ENCODE peak calls at places on chromosomes 3 and 15, in seven cellular contexts. F is colonic mucosa; P is epithelial cell of esophagus; O is choroid plexus epithelial cell; E is CD8-positive, alpha-beta T cell; A is lower leg skin; M is neural progenitor cell. B is an unnamed sample.

GRCh38 chr3:5840091-5840490 is 652.6 kb downstream of the EDEM1 start:
- DNase-seq in O (peak), P (no peak), M (no peak), F (no peak), E (no peak), A (no peak), B (no peak)

GRCh38 chr15:80638553-80639167 is 56.5 kb upstream of the ABHD17C start:
- DNase-seq in O (no peak), F (no peak), A (no peak), M (no peak), P (no peak), E (no peak), B (no peak)

GRCh38 chr15:63046927-63047760 is 4.6 kb downstream of the TPM1 start:
- DNase-seq in E (no peak), P (peak), A (no peak), F (no peak), M (peak), O (no peak), B (no peak)

GRCh38 chr15:40192942-40193341 is 32.1 kb downstream of the BUB1B start:
- DNase-seq in P (peak), O (peak), E (no peak), F (no peak), A (no peak), M (no peak), B (no peak)

GRCh38 chr3:111768571-111769100 is 90.4 kb upstream of the PHLDB2 start:
- DNase-seq in P (peak), A (no peak), E (no peak), F (no peak), O (peak), M (no peak), B (no peak)

GRCh38 chr3:179731544-179731943 is 78.7 kb downstream of the USP13 start:
- DNase-seq in M (no peak), O (no peak), F (no peak), A (no peak), E (no peak), P (no peak), B (no peak)

GRCh38 chr3:32316319-32316718 is 75.3 kb upstream of the CMTM7 start:
- DNase-seq in M (peak), P (no peak), A (no peak), O (no peak), E (no peak), F (no peak), B (no peak)

GRCh38 chr3:126540342-126540849 is 16.4 kb downstream of the CHST13 start:
- DNase-seq in O (peak), A (peak), E (no peak), M (no peak), P (peak), F (no peak), B (no peak)

GRCh38 chr3:106302451-106303221 is 433.8 kb upstream of the CBLB start:
- DNase-seq in E (no peak), O (no peak), P (no peak), M (no peak), F (no peak), A (no peak), B (peak)

GRCh38 chr15:88388702-88389101 is 78.5 kb downstream of the MRPL46 start:
- DNase-seq in F (no peak), M (peak), A (no peak), E (no peak), P (no peak), O (no peak), B (no peak)

GRCh38 chr3:43418601-43419272 is 132.4 kb downstream of the SNRK start:
- DNase-seq in M (no peak), E (no peak), O (no peak), F (no peak), P (no peak), A (no peak), B (no peak)

GRCh38 chr3:163071684-163072083 is 1575.1 kb downstream of the OTOL1 start:
- DNase-seq in O (peak), P (peak), A (no peak), M (no peak), F (no peak), E (no peak), B (no peak)

GRCh38 chr3:42635111-42635510 is 18.4 kb upstream of the ZBTB47 start:
- DNase-seq in A (no peak), P (peak), F (no peak), O (peak), M (no peak), E (no peak), B (no peak)

GRCh38 chr3:183388213-183388612 is 40.2 kb downstream of the MCF2L2 start:
- DNase-seq in A (no peak), E (no peak), M (no peak), F (no peak), O (no peak), P (no peak), B (no peak)

GRCh38 chr15:78937132-78937739 is 7.6 kb downstream of the CTSH start:
- DNase-seq in A (no peak), E (no peak), M (no peak), O (peak), P (no peak), F (no peak), B (no peak)

GRCh38 chr15:99230867-99231266 is 18.5 kb downstream of the TTC23 start:
- DNase-seq in E (no peak), O (no peak), M (no peak), A (no peak), P (peak), F (no peak), B (no peak)

GRCh38 chr3:79531566-79532295 is 236.1 kb downstream of the ROBO1 start:
- DNase-seq in E (no peak), M (no peak), O (no peak), P (no peak), F (no peak), A (no peak), B (no peak)

GRCh38 chr3:13009132-13009945 is 63.9 kb downstream of the IQSEC1 start:
- DNase-seq in A (no peak), F (peak), E (peak), M (no peak), O (no peak), P (no peak), B (peak)

GRCh38 chr3:123660900-123661299 is 76.0 kb upstream of the HACD2 start:
- DNase-seq in P (peak), O (peak), F (peak), A (peak), E (no peak), M (no peak), B (no peak)

GRCh38 chr15:85010472-85011209 is 29.0 kb downstream of the PDE8A start:
- DNase-seq in M (peak), O (peak), E (no peak), P (no peak), A (no peak), F (no peak), B (no peak)

GRCh38 chr15:34984884-34985630 is 3.0 kb downstream of the ZNF770 start:
- DNase-seq in O (peak), P (peak), F (no peak), E (no peak), M (no peak), A (no peak), B (no peak)

GRCh38 chr15:40409366-40409765 is 3.8 kb downstream of the IVD start:
- DNase-seq in A (no peak), M (no peak), E (no peak), O (no peak), F (no peak), P (no peak), B (peak)

GRCh38 chr3:142850395-142851023 is 38.4 kb downstream of the PCOLCE2 start:
- DNase-seq in F (no peak), E (no peak), O (peak), A (no peak), P (peak), M (no peak), B (no peak)

GRCh38 chr3:191627064-191627463 is 166.1 kb downstream of the PYDC2 start:
- DNase-seq in P (no peak), M (peak), O (no peak), F (no peak), E (no peak), A (no peak), B (no peak)

DNA sequence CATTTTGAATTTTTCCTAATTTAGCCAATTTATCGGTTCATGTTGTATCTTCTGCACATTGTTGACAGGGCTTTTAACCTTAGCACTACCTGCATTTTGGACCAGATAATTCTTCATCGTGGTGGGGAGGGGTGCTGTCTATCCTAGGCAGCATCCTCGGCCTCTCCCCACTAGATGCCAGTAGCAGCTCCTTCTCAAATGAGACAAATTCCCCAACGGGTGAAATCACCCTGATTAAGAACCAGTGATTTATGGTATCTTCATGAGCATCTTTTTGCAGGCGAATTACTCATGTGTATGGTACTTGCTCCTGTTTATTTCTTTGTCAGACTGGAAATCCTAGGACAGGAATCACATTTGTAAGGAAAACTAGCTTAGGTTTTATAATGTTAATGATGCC is 68.0 kb downstream of the C3orf70 start:
- DNase-seq in P (no peak), F (no peak), E (no peak), A (no peak), O (peak), M (no peak), B (no peak)
- TF ChIP-seq CTCF in P (no peak), F (no peak), E (no peak), A (no peak), O (peak), M (no peak), B (no peak)

GRCh38 chr15:72117448-72117697 is 577 bp downstream of the MYO9A start:
- DNase-seq in O (peak), E (no peak), F (peak), P (peak), M (peak), A (peak), B (peak)

GRCh38 chr15:72116680-72117447 is 1.1 kb downstream of the MYO9A start:
- DNase-seq in E (peak), O (peak), P (peak), M (peak), A (peak), F (no peak), B (no peak)

GRCh38 chr15:72118400-72118978 is at the start of gene SENP8:
- DNase-seq in F (no peak), P (no peak), O (no peak), A (no peak), E (no peak), M (no peak), B (peak)

GRCh38 chr15:72113347-72114031 is 4.5 kb downstream of the MYO9A start:
- DNase-seq in A (no peak), O (no peak), E (no peak), M (no peak), F (no peak), P (no peak), B (no peak)

DNA sequence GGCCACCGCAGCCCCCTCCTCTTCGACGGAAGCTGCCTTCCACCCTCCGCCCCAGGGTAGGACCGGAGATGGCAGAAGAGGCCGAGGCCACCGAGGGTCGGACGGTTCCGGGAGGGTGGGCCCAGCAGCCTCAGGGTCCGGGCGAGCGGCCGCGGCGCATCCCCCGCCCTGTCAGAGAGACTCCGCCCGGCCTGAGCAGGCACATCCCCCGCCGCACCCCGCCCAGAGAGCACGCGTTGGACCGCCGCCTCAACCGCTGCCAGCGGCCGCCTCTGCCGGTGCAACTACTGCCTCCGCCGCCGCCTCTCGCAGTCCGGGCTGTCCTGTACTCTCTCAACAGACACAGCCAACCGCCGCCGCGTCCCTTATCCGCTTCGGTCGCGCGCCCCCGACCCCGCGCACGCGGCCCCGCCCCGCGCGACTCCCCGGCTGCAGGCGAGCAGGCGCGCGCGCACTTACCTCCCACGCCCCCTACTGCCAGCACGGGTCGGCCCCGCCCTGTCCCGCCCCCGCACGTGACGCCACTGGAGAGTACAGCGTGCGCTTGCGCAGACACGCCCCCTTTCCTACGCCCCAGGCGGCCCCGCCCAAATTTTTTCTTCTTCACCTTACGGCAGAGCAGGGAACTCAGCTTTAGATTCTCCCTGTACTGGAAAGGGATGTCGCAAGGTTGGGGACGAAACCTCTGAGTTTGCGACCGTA is at the start of gene MYO9A:
- DNase-seq in F (peak), E (peak), A (peak), M (peak), P (peak), O (peak), B (peak)
- TF ChIP-seq CTCF in F (no peak), E (no peak), A (no peak), M (peak), P (no peak), O (no peak), B (no peak)

DNA sequence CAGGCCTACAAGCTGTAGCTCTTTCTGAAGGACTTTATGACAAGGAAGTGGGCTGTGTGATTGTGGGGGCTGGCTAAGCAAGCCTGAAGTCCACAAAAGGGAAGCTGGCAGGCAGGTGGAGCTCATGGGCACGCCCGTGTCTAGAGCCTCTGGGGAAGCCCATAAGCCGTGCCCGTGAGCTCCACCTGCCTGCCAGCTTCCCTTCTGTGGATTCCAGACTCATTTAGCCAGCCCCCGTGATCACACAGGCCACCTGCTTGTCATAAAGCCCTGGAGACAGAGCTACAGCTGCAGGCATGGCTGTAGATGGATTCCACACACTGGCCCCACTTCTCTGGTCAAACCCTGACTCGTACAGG is 15.2 kb downstream of the EFCC1 start:
- DNase-seq in O (no peak), P (peak), F (peak), M (no peak), E (peak), A (no peak), B (peak)
- TF ChIP-seq CTCF in O (no peak), P (peak), F (no peak), M (no peak), E (peak), A (no peak), B (no peak)

GRCh38 chr3:151011427-151011826 is 38.9 kb upstream of the CLRN1 start:
- DNase-seq in O (peak), P (peak), E (no peak), F (no peak), A (no peak), M (peak), B (no peak)

GRCh38 chr3:151012753-151013152 is 40.2 kb upstream of the CLRN1 start:
- DNase-seq in E (no peak), P (no peak), F (no peak), M (peak), A (no peak), O (no peak), B (no peak)

GRCh38 chr3:151009981-151010380 is 37.5 kb upstream of the CLRN1 start:
- DNase-seq in A (no peak), F (no peak), E (no peak), P (peak), O (no peak), M (no peak), B (no peak)

GRCh38 chr3:151009430-151009829 is 36.9 kb upstream of the CLRN1 start:
- DNase-seq in P (no peak), F (no peak), A (no peak), O (no peak), M (no peak), E (no peak), B (no peak)

GRCh38 chr3:151008699-151009098 is 36.2 kb upstream of the CLRN1 start:
- DNase-seq in M (peak), E (no peak), F (no peak), A (no peak), P (peak), O (peak), B (no peak)
- TF ChIP-seq CTCF in M (peak), E (no peak), F (no peak), A (no peak), P (peak), O (peak), B (no peak)

GRCh38 chr3:81871358-81872152 is 110.1 kb upstream of the GBE1 start:
- DNase-seq in O (peak), P (no peak), F (no peak), E (no peak), A (no peak), M (no peak), B (no peak)
- TF ChIP-seq CTCF in O (peak), P (no peak), F (no peak), E (no peak), A (no peak), M (peak), B (no peak)

GRCh38 chr3:98986073-98986472 is 84.6 kb upstream of the DCBLD2 start:
- DNase-seq in O (peak), F (no peak), P (peak), A (no peak), M (peak), E (no peak), B (no peak)

GRCh38 chr3:98980915-98981596 is 79.6 kb upstream of the DCBLD2 start:
- DNase-seq in F (no peak), E (no peak), A (no peak), P (peak), M (no peak), O (peak), B (peak)

GRCh38 chr3:98984024-98984423 is 82.5 kb upstream of the DCBLD2 start:
- DNase-seq in E (no peak), P (no peak), M (no peak), O (no peak), A (no peak), F (no peak), B (no peak)

GRCh38 chr3:98982336-98982735 is 80.8 kb upstream of the DCBLD2 start:
- DNase-seq in P (no peak), A (no peak), F (no peak), E (no peak), M (peak), O (peak), B (no peak)

DNA sequence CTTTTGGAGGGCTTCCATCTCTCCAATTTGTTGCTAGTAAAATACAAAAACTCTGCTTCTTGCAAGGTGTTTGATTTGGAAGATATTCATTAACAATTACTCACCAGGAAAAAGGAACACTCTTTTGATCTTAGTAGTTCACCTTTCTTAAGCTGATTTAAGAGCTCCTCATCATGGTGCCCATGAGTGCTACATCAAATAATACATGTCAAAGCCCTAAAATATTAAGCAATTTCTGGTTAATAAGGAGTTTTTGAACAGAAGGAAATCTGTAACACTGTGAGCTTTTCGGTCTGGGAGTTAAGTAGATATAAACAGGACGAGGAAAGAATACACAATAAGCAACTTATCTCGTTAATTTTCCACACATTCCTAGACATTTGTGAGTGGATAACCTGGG is 83.9 kb upstream of the DCBLD2 start:
- DNase-seq in E (no peak), P (peak), F (no peak), A (no peak), O (peak), M (no peak), B (no peak)
- TF ChIP-seq CTCF in E (no peak), P (peak), F (no peak), A (no peak), O (no peak), M (no peak), B (no peak)

DNA sequence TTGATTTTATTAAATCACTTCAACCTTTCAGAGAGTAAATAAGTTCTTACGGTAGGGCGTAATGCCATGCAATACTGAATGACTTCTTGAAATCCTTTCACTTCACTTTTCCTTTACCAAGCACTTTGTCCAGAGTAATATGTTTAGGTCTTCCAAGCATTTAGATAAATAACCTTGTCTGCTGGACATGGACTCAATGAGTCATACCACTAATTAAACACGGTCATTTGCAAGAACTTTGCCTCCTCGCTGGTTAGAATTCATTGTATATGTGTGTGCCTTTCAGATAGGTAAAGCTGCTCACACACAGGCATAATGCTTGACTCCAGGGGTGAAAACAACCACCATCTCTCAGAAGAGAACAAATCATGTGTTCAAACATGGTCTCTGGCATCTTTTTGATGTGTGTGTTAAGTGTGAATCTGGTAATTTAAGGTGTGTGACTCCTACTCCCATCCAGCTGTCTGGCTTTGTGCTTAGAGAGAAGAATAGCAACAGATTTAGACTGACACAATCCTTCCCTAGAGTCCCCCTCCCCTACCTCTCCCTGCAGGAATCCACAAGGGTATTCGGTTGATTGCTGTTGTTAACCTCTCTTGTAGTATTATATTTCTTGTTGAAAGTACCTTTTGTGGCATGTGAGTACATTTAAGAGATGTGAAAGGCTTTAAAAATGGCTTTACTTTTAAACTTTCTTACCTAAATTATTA is 419.0 kb downstream of the CNTN4 start:
- DNase-seq in O (no peak), M (peak), F (no peak), P (no peak), E (no peak), A (no peak), B (no peak)
- TF ChIP-seq CTCF in O (no peak), M (no peak), F (no peak), P (no peak), E (no peak), A (no peak), B (no peak)

DNA sequence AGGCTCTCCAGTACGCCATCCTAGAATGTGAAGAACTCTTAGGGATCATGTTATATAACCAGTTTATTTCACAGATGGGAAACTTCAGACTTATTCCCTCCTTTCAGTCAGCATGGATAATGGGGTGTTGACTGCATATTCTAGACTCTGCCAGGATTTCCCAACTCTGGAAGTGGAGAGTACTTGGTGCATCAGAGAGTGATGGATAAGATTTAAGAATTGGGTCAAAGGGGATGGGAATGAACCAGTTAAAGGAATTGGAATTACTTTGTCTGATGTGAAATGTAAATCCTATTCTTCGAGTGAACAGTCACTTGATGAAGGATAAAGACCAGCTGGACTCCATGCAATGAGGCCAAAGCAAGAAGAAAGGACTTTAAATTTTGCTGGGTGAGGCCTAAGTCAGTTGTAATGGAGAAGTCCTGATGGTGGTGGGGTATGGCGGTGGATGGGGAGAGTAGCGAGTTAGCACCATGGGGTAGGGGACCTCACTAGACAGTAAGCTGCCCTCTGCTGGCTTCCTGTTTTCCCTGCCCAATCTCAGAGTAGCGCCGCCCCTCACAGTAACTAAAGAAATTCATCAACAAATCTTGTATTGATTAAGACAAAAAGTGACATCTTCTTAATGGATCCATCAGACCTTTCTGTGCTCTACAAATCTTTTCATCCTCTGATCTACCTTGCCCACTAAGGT is 7.3 kb upstream of the CACNA1D start:
- DNase-seq in A (no peak), P (no peak), F (no peak), M (no peak), E (no peak), O (no peak), B (no peak)
- TF ChIP-seq CTCF in A (no peak), P (no peak), F (no peak), M (peak), E (no peak), O (no peak), B (no peak)